ENCODE peak calls at places on chromosome 1, in eight cellular contexts. K, B, R, I, G, S, W and Y are unnamed samples.

GRCh38 chr1:74396942-74397341 is 115.5 kb downstream of the LRRC53 start:
- DNase-seq in B (no peak), S (no peak), R (no peak), W (no peak), K (no peak), I (no peak), G (peak), Y (no peak)

GRCh38 chr1:193538690-193539089 is 352.3 kb upstream of the B3GALT2 start:
- DNase-seq in B (no peak), G (no peak), W (no peak), I (no peak), K (no peak), R (no peak), S (no peak), Y (no peak)

GRCh38 chr1:215045647-215046308 is 36.8 kb upstream of the KCNK2 start:
- DNase-seq in W (no peak), R (peak), I (no peak), S (no peak), G (no peak), B (no peak), K (no peak), Y (no peak)

GRCh38 chr1:9659328-9659727 is 7.8 kb downstream of the PIK3CD start:
- DNase-seq in S (no peak), I (no peak), K (no peak), B (no peak), W (no peak), G (no peak), R (peak), Y (peak)

GRCh38 chr1:85148524-85149250 is 52.1 kb downstream of the SYDE2 start:
- DNase-seq in K (no peak), G (no peak), W (no peak), B (no peak), R (peak), S (no peak), I (no peak), Y (no peak)

GRCh38 chr1:61121631-61122030 is 39.3 kb downstream of the NFIA start:
- DNase-seq in B (no peak), G (no peak), S (no peak), W (no peak), R (peak), I (no peak), K (no peak), Y (no peak)

GRCh38 chr1:157151068-157151467 is 12.9 kb upstream of the ETV3 start:
- DNase-seq in K (no peak), R (no peak), G (no peak), W (no peak), I (no peak), B (no peak), S (no peak), Y (no peak)

GRCh38 chr1:234871710-234872262 is 256.9 kb downstream of the TOMM20 start:
- DNase-seq in G (no peak), S (peak), R (peak), W (no peak), I (no peak), B (no peak), K (no peak), Y (no peak)

GRCh38 chr1:59619576-59619975 is 195.2 kb upstream of the HOOK1 start:
- DNase-seq in G (no peak), R (no peak), W (no peak), S (no peak), I (no peak), K (no peak), B (no peak), Y (no peak)

GRCh38 chr1:11653101-11653601 is 1.1 kb downstream of the FBXO2 start:
- DNase-seq in I (no peak), G (no peak), R (no peak), S (no peak), B (peak), K (no peak), W (peak), Y (peak)

GRCh38 chr1:150572918-150573647 is 6.3 kb downstream of the MCL1 start:
- DNase-seq in S (no peak), R (peak), G (no peak), W (peak), B (peak), I (no peak), K (no peak), Y (no peak)

GRCh38 chr1:186643600-186643999 is 36.6 kb downstream of the PTGS2 start:
- DNase-seq in I (no peak), G (no peak), R (peak), K (no peak), W (no peak), B (no peak), S (no peak), Y (peak)

GRCh38 chr1:97050501-97050900 is 328.9 kb downstream of the PTBP2 start:
- DNase-seq in G (no peak), K (no peak), B (no peak), S (peak), R (peak), I (no peak), W (no peak), Y (no peak)

GRCh38 chr1:7471836-7472235 is 299.3 kb upstream of the VAMP3 start:
- DNase-seq in K (no peak), B (no peak), R (peak), G (no peak), I (no peak), W (no peak), S (no peak), Y (no peak)

DNA sequence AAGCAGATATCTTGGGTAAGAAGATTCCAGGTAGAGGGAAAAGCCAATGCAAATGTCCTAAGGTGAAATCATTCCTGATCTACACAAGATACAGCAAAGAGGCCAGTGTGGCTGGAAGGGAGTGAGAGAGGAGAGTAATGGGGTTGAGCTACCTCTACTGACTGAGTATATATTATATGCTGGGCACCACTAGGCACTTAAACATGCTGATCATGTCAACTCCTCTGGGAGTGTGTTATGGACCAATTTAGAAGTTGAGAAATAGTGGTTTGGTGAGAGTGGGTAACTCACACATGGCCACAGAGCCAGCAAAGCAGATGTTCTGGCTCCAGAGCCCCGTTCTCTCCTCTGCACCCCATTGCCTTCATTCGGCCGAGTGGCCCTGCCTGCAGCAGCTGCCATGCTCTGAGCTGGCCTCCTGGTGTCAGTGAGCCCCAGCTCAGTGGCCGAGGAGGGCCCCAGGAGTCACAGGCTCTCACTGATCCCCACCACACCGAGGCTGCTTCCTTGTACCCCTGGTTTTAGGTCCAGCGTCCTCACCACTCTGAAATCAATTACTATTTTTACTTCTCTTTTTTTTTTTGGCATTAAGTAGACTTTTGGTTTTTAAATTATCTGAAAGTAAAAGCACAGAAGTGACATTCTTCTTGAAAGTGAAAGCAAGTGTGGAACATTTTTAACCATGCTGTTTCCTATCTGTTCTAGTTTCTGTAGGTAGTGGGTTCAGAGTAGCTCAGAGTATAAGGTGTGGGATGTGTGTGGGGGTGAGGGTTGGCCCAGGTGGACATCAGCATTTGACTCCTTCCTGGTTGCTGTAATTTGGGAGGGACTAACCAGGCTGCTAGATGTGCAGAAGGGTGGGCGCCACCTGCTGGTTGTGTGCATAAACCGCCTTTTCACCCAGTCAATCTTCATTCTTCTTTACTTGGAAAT is 45.8 kb upstream of the CRNN start:
- DNase-seq in S (peak), K (peak), W (peak), G (peak), B (peak), R (peak), I (no peak), Y (peak)
- H3K27ac ChIP-seq in S (no peak), K (no peak), W (peak), G (no peak), B (no peak), R (no peak), I (no peak), Y (no peak)

GRCh38 chr1:1429671-1430073 is 5.8 kb upstream of the VWA1 start:
- DNase-seq in I (no peak), G (no peak), B (no peak), W (peak), S (no peak), R (no peak), K (no peak), Y (no peak)

GRCh38 chr1:1426496-1426960 is 5.5 kb upstream of the ANKRD65 start:
- DNase-seq in W (peak), S (no peak), K (no peak), G (no peak), R (no peak), B (peak), I (no peak), Y (no peak)

GRCh38 chr1:1426961-1427934 is 6.2 kb upstream of the ANKRD65 start:
- DNase-seq in B (peak), K (no peak), S (peak), I (peak), R (peak), G (peak), W (peak), Y (no peak)

GRCh38 chr1:1430114-1430982 is 5.1 kb upstream of the VWA1 start:
- DNase-seq in I (peak), G (peak), R (peak), K (no peak), S (peak), B (peak), W (peak), Y (no peak)

DNA sequence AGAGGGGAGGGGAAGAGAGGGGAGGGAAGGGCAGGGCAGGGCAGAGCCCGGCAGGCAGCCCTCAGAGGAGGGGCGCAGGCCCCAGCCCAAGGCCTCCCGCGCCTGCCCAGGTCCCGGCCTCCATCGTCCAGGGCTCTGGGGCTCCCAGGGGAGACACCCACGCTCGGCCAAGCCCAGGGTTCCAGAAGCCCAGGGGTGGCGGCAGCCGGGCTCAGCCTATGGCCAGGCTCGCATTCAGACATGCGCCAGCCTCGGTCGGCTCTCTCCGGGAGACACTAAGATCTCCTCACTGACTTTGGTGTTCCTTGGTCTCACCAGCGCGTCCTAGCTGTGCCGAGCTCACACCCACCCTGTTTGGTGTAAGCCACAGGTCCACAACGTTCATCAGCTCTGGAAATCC is 7.1 kb upstream of the ANKRD65 start:
- DNase-seq in R (no peak), G (no peak), I (no peak), B (peak), S (no peak), K (no peak), W (peak), Y (no peak)
- H3K27ac ChIP-seq in R (no peak), G (no peak), I (peak), B (no peak), S (no peak), K (no peak), W (peak), Y (no peak)

DNA sequence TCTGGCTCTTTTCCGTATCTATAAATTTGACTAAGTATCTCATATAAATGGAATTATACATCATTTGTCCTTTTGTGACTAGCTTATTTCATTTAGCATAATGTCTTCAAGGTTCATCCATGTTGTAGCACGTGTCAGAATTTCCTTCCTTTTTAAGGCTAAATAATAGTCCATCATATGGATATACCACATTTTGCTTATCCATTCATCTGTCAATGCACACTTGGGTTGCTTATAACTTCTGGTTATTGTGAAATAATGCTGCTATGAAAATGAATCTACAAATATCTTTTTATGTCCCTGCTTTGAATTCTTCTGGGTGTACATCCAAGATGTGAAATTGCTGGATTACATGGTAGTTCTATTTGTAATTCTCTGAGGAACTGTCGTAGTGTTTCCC is 119.6 kb downstream of the RHOU start:
- DNase-seq in K (no peak), W (no peak), I (no peak), G (no peak), R (no peak), B (no peak), S (no peak), Y (no peak)
- H3K27ac ChIP-seq in K (no peak), W (no peak), I (no peak), G (no peak), R (no peak), B (no peak), S (no peak), Y (no peak)

GRCh38 chr1:154727409-154727808 is 119.4 kb upstream of the ADAR start:
- DNase-seq in R (no peak), I (no peak), G (no peak), S (no peak), W (no peak), K (no peak), B (no peak), Y (no peak)
- H3K27ac ChIP-seq in R (no peak), I (no peak), G (no peak), S (no peak), W (no peak), K (no peak), B (no peak), Y (no peak)

GRCh38 chr1:16972210-16972916 is 8.1 kb downstream of the MFAP2 start:
- DNase-seq in S (no peak), B (no peak), R (no peak), W (no peak), I (no peak), K (no peak), G (no peak), Y (no peak)
- H3K27ac ChIP-seq in S (no peak), B (no peak), R (no peak), W (no peak), I (peak), K (no peak), G (no peak), Y (peak)